ENCODE peak calls at places on chromosome 1, in four cellular contexts. W, R, E and X are unnamed samples.

GRCh38 chr1:155913969-155914757 is 3.0 kb upstream of the RIT1 start:
- DNase-seq in W (no peak), R (no peak), E (no peak), X (no peak)

GRCh38 chr1:77188770-77189169 is 30.5 kb downstream of the PIGK start:
- DNase-seq in W (no peak), R (no peak), E (no peak), X (no peak)

GRCh38 chr1:229843627-229844238 is 217.7 kb downstream of the URB2 start:
- DNase-seq in W (no peak), R (no peak), E (no peak), X (no peak)

GRCh38 chr1:40938393-40938792 is 41.1 kb upstream of the CTPS1 start:
- DNase-seq in W (no peak), R (no peak), E (no peak), X (no peak)

GRCh38 chr1:9246841-9247785 is 12.5 kb downstream of the H6PD start:
- DNase-seq in W (no peak), R (no peak), E (no peak), X (no peak)

GRCh38 chr1:243917863-243918565 is 68.0 kb upstream of the AKT3 start:
- DNase-seq in W (no peak), R (no peak), E (no peak), X (no peak)

GRCh38 chr1:2561898-2562895 is 6.0 kb downstream of the TNFRSF14 start:
- DNase-seq in W (no peak), R (no peak), E (no peak), X (no peak)

GRCh38 chr1:160544647-160545046 is 21.6 kb upstream of the SLAMF6 start:
- DNase-seq in W (no peak), R (no peak), E (no peak), X (no peak)

GRCh38 chr1:219446288-219446687 is 166.6 kb downstream of the ZC3H11B start:
- DNase-seq in W (no peak), R (no peak), E (no peak), X (no peak)